ENCODE peak calls at places on chromosomes 4 and X, in four cellular contexts. One of them, this sample, is unnamed.

GRCh38 chrX:134803551-134804183 is 145.4 kb upstream of the PLAC1 start:
- DNase-seq in lower lobe of right lung: no peak
- DNase-seq in upper lobe of left lung: no peak
- DNase-seq in endothelial cell of umbilical vein: no peak
- DNase-seq in this sample: no peak

GRCh38 chr4:146245246-146245645 is 30.9 kb downstream of the REELD1 start:
- DNase-seq in endothelial cell of umbilical vein: no peak
- DNase-seq in lower lobe of right lung: no peak
- DNase-seq in upper lobe of left lung: no peak
- DNase-seq in this sample: no peak

GRCh38 chrX:119885554-119886428 is 9.9 kb upstream of the AKAP14 start:
- DNase-seq in upper lobe of left lung: no peak
- DNase-seq in lower lobe of right lung: no peak
- DNase-seq in endothelial cell of umbilical vein: no peak
- DNase-seq in this sample: no peak

GRCh38 chr4:58551676-58552075 is 1441.5 kb upstream of the IGFBP7 start:
- DNase-seq in upper lobe of left lung: no peak
- DNase-seq in lower lobe of right lung: no peak
- DNase-seq in endothelial cell of umbilical vein: no peak
- DNase-seq in this sample: no peak

GRCh38 chrX:101347859-101348451 is 587 bp downstream of the TIMM8A start:
- DNase-seq in endothelial cell of umbilical vein: peak; percentile 22
- DNase-seq in upper lobe of left lung: no peak
- DNase-seq in lower lobe of right lung: no peak
- DNase-seq in this sample: peak; percentile 33

GRCh38 chr4:42464550-42465124 is 67.3 kb downstream of the SHISA3 start:
- DNase-seq in endothelial cell of umbilical vein: no peak
- DNase-seq in lower lobe of right lung: no peak
- DNase-seq in upper lobe of left lung: no peak
- DNase-seq in this sample: no peak

GRCh38 chr4:183602444-183603102 is 56.4 kb downstream of the RWDD4 start:
- DNase-seq in endothelial cell of umbilical vein: peak; percentile 8
- DNase-seq in upper lobe of left lung: no peak
- DNase-seq in lower lobe of right lung: no peak
- DNase-seq in this sample: peak; percentile 23

GRCh38 chr4:57777871-57778270 is 667.7 kb upstream of the IGFBP7 start:
- DNase-seq in endothelial cell of umbilical vein: no peak
- DNase-seq in lower lobe of right lung: no peak
- DNase-seq in upper lobe of left lung: no peak
- DNase-seq in this sample: no peak

GRCh38 chrX:153731117-153731844 is 6.6 kb downstream of the ABCD1 start:
- DNase-seq in endothelial cell of umbilical vein: no peak
- DNase-seq in upper lobe of left lung: no peak
- DNase-seq in lower lobe of right lung: no peak
- DNase-seq in this sample: no peak

GRCh38 chr4:113024373-113024772 is 25.1 kb upstream of the ANK2 start:
- DNase-seq in upper lobe of left lung: no peak
- DNase-seq in endothelial cell of umbilical vein: no peak
- DNase-seq in lower lobe of right lung: no peak
- DNase-seq in this sample: peak; percentile 19

GRCh38 chrX:623599-624323 is 6.8 kb upstream of the SHOX start:
- DNase-seq in upper lobe of left lung: no peak
- DNase-seq in endothelial cell of umbilical vein: no peak
- DNase-seq in lower lobe of right lung: no peak
- DNase-seq in this sample: peak; percentile 25

GRCh38 chr4:93396274-93396673 is 432.3 kb upstream of the ATOH1 start:
- DNase-seq in endothelial cell of umbilical vein: peak; percentile 70
- DNase-seq in upper lobe of left lung: no peak
- DNase-seq in lower lobe of right lung: no peak
- DNase-seq in this sample: peak; percentile 37

GRCh38 chr4:19947349-19947748 is 304.4 kb upstream of the SLIT2 start:
- DNase-seq in endothelial cell of umbilical vein: no peak
- DNase-seq in lower lobe of right lung: no peak
- DNase-seq in upper lobe of left lung: no peak
- DNase-seq in this sample: peak; percentile 87

GRCh38 chr4:123232439-123232838 is 164.2 kb upstream of the SPRY1 start:
- DNase-seq in upper lobe of left lung: no peak
- DNase-seq in endothelial cell of umbilical vein: peak; percentile 10
- DNase-seq in lower lobe of right lung: no peak
- DNase-seq in this sample: peak; percentile 50

GRCh38 chr4:144649646-144650045 is 3.7 kb downstream of the HHIP start:
- DNase-seq in endothelial cell of umbilical vein: peak; percentile 64
- DNase-seq in lower lobe of right lung: no peak
- DNase-seq in upper lobe of left lung: no peak
- DNase-seq in this sample: no peak

GRCh38 chr4:140308366-140309123 is 64.9 kb upstream of the SCOC start:
- DNase-seq in upper lobe of left lung: no peak
- DNase-seq in lower lobe of right lung: no peak
- DNase-seq in endothelial cell of umbilical vein: no peak
- DNase-seq in this sample: peak; percentile 96

GRCh38 chrX:68838571-68838910 is 9.7 kb downstream of the EFNB1 start:
- DNase-seq in upper lobe of left lung: no peak
- DNase-seq in endothelial cell of umbilical vein: no peak
- DNase-seq in lower lobe of right lung: no peak
- DNase-seq in this sample: no peak

GRCh38 chr4:45317276-45317675 is 590.9 kb upstream of the GNPDA2 start:
- DNase-seq in lower lobe of right lung: no peak
- DNase-seq in endothelial cell of umbilical vein: no peak
- DNase-seq in upper lobe of left lung: no peak
- DNase-seq in this sample: no peak

GRCh38 chr4:166064706-166065105 is 191.7 kb downstream of the TLL1 start:
- DNase-seq in endothelial cell of umbilical vein: no peak
- DNase-seq in upper lobe of left lung: no peak
- DNase-seq in lower lobe of right lung: no peak
- DNase-seq in this sample: no peak

GRCh38 chr4:1002131-1002630 is 9.0 kb upstream of the SLC26A1 start:
- DNase-seq in lower lobe of right lung: peak; percentile 76
- DNase-seq in endothelial cell of umbilical vein: no peak
- DNase-seq in upper lobe of left lung: peak; percentile 54
- DNase-seq in this sample: peak; percentile 29
- H3K4me3 ChIP-seq in lower lobe of right lung: peak overlapping the region; percentile 17
- H3K4me3 ChIP-seq in endothelial cell of umbilical vein: no peak overlapping the region
- H3K4me3 ChIP-seq in upper lobe of left lung: no peak overlapping the region
- H3K4me3 ChIP-seq in this sample: no peak overlapping the region

DNA sequence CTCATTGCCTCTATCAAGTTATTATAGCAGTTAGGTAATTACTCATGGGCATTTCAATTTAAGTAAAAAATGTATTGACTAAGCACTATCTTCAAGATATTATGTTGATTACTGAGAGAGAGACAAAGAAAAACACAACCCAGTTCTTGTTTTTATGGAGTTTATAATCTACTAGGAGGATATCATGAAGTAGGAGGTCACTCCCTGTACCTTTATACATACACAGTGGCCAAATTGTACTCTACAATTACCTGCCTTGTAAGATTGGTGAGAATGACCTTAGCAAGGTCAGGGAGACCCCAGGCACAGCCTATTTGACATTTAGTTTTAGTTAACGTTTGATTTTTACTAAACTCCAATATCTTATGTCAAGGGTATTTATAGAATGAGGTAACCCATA is 5.5 kb downstream of the HPGD start:
- DNase-seq in endothelial cell of umbilical vein: no peak
- DNase-seq in lower lobe of right lung: no peak
- DNase-seq in upper lobe of left lung: no peak
- DNase-seq in this sample: no peak
- TF ChIP-seq CTCF in endothelial cell of umbilical vein: no peak
- TF ChIP-seq CTCF in lower lobe of right lung: no peak
- TF ChIP-seq CTCF in upper lobe of left lung: no peak
- TF ChIP-seq CTCF in this sample: no peak

DNA sequence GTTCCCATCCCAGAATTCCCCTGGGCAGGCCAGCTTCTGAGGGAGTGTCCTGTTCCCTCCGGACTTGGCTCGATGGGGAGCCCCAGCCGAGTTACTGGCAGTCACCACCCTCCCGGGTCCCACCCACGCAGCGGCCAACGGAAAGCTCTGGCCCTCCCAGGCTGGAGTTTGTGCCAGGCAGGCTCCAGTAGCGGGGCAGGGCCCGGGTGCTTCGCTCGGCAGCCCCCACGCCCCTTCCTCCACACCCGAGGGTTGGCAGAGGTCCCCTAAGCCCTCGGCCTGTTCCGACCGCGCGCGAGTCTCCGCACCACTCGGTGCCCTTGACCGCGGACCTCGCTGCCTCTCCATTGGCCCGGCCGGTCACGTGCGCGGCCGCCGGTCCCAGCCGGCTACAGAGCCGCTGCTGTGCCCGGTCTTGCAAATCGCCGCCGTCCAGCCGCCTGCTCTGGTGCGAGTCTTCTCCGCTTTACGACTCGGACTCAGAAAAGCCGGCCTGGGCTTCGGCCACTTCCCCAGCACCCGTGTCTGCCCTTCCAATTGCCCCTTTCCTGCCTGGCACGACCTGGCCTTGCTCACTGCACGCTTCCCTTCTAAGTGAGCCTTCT is 20.8 kb upstream of the MTM1 start:
- DNase-seq in upper lobe of left lung: peak; percentile 78
- DNase-seq in endothelial cell of umbilical vein: peak; percentile 47
- DNase-seq in lower lobe of right lung: peak; percentile 82
- DNase-seq in this sample: peak; percentile 38
- H3K4me3 ChIP-seq in upper lobe of left lung: peak overlapping the region; percentile 24
- H3K4me3 ChIP-seq in endothelial cell of umbilical vein: no peak overlapping the region
- H3K4me3 ChIP-seq in lower lobe of right lung: peak overlapping the region; percentile 50
- H3K4me3 ChIP-seq in this sample: peak overlapping the region; percentile 49

DNA sequence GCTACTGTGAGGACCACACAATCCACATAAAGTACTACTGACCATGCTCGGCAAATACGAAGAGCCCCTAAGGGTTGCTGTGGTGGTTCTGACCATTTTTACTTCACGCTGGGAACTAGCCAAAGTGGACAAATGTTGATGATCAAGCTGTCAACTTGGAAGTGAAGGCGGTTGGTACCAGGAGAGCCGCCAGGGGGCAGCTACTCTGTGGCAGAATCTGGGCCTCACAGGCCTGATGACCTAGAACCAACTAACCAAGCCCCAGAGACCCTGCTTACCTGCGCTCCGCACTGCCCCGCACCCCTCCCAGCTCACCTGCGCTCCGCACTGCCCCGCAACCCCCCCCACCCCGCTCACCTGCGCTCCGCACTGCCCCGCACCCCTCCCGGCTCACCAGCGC is 5.6 kb downstream of the GAK start:
- DNase-seq in endothelial cell of umbilical vein: no peak
- DNase-seq in lower lobe of right lung: no peak
- DNase-seq in upper lobe of left lung: peak; percentile 20
- DNase-seq in this sample: no peak
- TF ChIP-seq CTCF in endothelial cell of umbilical vein: peak; percentile 43
- TF ChIP-seq CTCF in lower lobe of right lung: peak; percentile 14
- TF ChIP-seq CTCF in upper lobe of left lung: no peak
- TF ChIP-seq CTCF in this sample: peak; percentile 49

DNA sequence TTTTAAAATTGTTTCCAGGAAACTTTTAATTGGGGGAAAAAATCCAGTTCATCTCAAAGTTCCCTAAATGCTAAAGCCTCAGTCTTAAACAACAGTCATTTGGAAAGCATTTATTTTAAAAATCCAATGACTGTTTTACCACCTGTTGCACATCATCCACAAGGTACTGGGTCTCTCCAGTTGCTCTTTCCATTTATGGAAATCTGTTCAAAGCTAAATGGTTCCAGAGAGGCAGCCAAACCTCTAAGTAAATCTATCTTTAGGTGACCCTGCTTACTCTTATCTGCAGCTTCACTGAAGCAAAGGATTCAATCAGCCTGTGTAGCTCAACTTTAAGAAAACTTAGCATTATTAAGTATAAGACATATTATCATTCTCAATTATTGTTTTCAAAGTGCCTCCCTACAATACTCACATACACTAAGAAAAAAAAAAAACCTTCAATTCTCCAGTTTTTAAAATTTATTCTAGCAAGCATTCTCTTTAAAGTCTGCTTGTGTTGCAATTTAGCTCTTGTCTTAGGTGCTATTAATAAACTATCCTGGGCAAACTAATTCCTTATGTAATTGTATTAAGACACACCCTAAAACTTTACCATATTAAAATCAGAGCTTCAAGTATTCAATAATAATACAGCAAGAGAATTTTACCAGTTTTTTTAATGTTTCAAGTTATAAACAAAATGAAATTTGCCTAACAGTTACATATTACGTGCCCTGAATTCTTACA is 60.6 kb downstream of the NOCT start:
- DNase-seq in upper lobe of left lung: no peak
- DNase-seq in lower lobe of right lung: no peak
- DNase-seq in endothelial cell of umbilical vein: no peak
- DNase-seq in this sample: no peak
- H3K4me3 ChIP-seq in upper lobe of left lung: no peak overlapping the region
- H3K4me3 ChIP-seq in lower lobe of right lung: no peak overlapping the region
- H3K4me3 ChIP-seq in endothelial cell of umbilical vein: no peak overlapping the region
- H3K4me3 ChIP-seq in this sample: no peak overlapping the region

GRCh38 chr4:12633058-12633651 is 851.0 kb downstream of the RAB28 start:
- DNase-seq in endothelial cell of umbilical vein: peak; percentile 78
- DNase-seq in upper lobe of left lung: peak; percentile 68
- DNase-seq in lower lobe of right lung: peak; percentile 73
- DNase-seq in this sample: peak; percentile 46
- TF ChIP-seq CTCF in endothelial cell of umbilical vein: peak; percentile 80
- TF ChIP-seq CTCF in upper lobe of left lung: peak; percentile 74
- TF ChIP-seq CTCF in lower lobe of right lung: peak; percentile 90
- TF ChIP-seq CTCF in this sample: peak; percentile 89

DNA sequence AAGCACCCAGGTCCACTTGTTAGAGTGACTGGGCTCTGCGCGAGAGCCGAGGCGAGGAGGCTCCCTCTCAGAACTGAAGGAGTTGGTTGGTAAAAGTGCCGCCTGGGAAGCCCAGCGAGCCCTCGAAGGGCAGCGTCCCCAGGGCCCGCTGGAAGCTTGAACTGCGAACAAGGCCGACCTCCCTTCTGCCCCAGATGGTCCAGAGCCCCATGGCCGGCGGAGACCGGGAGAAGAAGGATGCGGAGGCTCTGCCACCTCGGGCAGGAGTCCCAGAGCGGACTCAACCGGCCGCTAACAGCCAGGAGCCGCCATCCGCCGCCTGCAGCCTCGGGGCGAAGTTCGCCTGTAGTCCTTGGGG is 116.3 kb upstream of the TEX13C start:
- DNase-seq in upper lobe of left lung: no peak
- DNase-seq in lower lobe of right lung: no peak
- DNase-seq in endothelial cell of umbilical vein: no peak
- DNase-seq in this sample: no peak
- H3K4me3 ChIP-seq in upper lobe of left lung: peak overlapping the region; percentile 22
- H3K4me3 ChIP-seq in lower lobe of right lung: peak overlapping the region; percentile 42
- H3K4me3 ChIP-seq in endothelial cell of umbilical vein: no peak overlapping the region
- H3K4me3 ChIP-seq in this sample: no peak overlapping the region

GRCh38 chrX:115226929-115227328 is 7.0 kb downstream of the LRCH2 start:
- DNase-seq in lower lobe of right lung: no peak
- DNase-seq in endothelial cell of umbilical vein: peak; percentile 17
- DNase-seq in upper lobe of left lung: no peak
- DNase-seq in this sample: peak; percentile 7
- TF ChIP-seq CTCF in lower lobe of right lung: peak; percentile 21
- TF ChIP-seq CTCF in endothelial cell of umbilical vein: peak; percentile 39
- TF ChIP-seq CTCF in upper lobe of left lung: no peak
- TF ChIP-seq CTCF in this sample: peak; percentile 49